ENCODE peak calls at places on chromosome X, in ten cellular contexts. C is B cell, T is upper lobe of right lung, M is heart right ventricle, U is A549, G is upper lobe of left lung, S is Peyer's patch, I is glutamatergic neuron, D is neural crest cell, K is bronchial epithelial cell. L is an unnamed sample.

GRCh38 chrX:15233416-15234015 is 36.4 kb downstream of the ASB9 start:
- DNase-seq in C (no peak), K (peak), I (no peak), S (no peak), T (no peak), M (no peak), D (no peak), U (no peak), G (no peak), L (no peak)

GRCh38 chrX:106177106-106177981 is 9.2 kb downstream of the PWWP3B start:
- DNase-seq in U (no peak), G (no peak), T (peak), S (no peak), C (no peak), K (peak), M (peak), D (peak), I (peak), L (peak)

GRCh38 chrX:130086414-130087207 is 23.7 kb downstream of the ELF4 start:
- DNase-seq in S (peak), M (no peak), G (peak), I (no peak), C (no peak), D (no peak), T (no peak), K (no peak), U (no peak), L (peak)

GRCh38 chrX:63656871-63657580 is 128.0 kb downstream of the ARHGEF9 start:
- DNase-seq in D (no peak), I (no peak), C (no peak), T (no peak), K (peak), U (no peak), M (peak), S (no peak), G (no peak), L (no peak)

GRCh38 chrX:39665830-39666518 is 431.8 kb downstream of the BCOR start:
- DNase-seq in K (no peak), M (no peak), D (no peak), T (no peak), U (peak), S (no peak), G (no peak), C (no peak), I (no peak), L (no peak)

GRCh38 chrX:108020631-108021030 is 24.2 kb upstream of the VSIG1 start:
- DNase-seq in D (no peak), M (no peak), U (peak), G (no peak), K (no peak), T (no peak), C (no peak), S (no peak), I (no peak), L (no peak)

GRCh38 chrX:72029473-72030411 is 102.0 kb downstream of the RTL5 start:
- DNase-seq in D (no peak), K (peak), U (peak), G (no peak), I (no peak), C (no peak), T (no peak), M (no peak), S (peak), L (peak)

GRCh38 chrX:111470681-111471403 is 40.6 kb upstream of the SERTM2 start:
- DNase-seq in T (no peak), M (no peak), I (no peak), D (no peak), K (no peak), S (no peak), G (no peak), C (no peak), U (no peak), L (no peak)

GRCh38 chrX:71098951-71099506 is 3.4 kb downstream of the FOXO4 start:
- DNase-seq in U (no peak), I (no peak), T (no peak), K (no peak), D (no peak), C (no peak), M (no peak), S (no peak), G (no peak), L (no peak)

GRCh38 chrX:154598656-154599055 is 13.7 kb downstream of the CTAG1A start:
- DNase-seq in G (no peak), U (no peak), K (no peak), D (no peak), S (no peak), T (no peak), M (no peak), I (no peak), C (no peak), L (no peak)

GRCh38 chrX:7985568-7985967 is 58.4 kb upstream of the PNPLA4 start:
- DNase-seq in C (no peak), S (no peak), T (no peak), D (no peak), M (no peak), G (no peak), K (peak), U (no peak), I (no peak), L (no peak)

GRCh38 chrX:68932611-68933010 is 103.8 kb downstream of the EFNB1 start:
- DNase-seq in M (no peak), K (no peak), D (no peak), T (no peak), U (no peak), I (no peak), S (no peak), G (no peak), C (no peak), L (no peak)

GRCh38 chrX:10769165-10769564 is 148.8 kb upstream of the MID1 start:
- DNase-seq in G (no peak), M (no peak), U (peak), T (no peak), S (no peak), D (no peak), K (peak), I (no peak), C (no peak), L (no peak)

GRCh38 chrX:79259073-79259689 is 108.0 kb downstream of the ITM2A start:
- DNase-seq in D (no peak), T (no peak), G (no peak), S (peak), U (no peak), I (no peak), K (no peak), C (peak), M (no peak), L (no peak)

GRCh38 chrX:120697053-120697452 is 67.2 kb upstream of the C1GALT1C1 start:
- DNase-seq in M (no peak), G (no peak), I (no peak), S (no peak), U (no peak), T (no peak), K (no peak), C (no peak), D (no peak), L (no peak)

GRCh38 chrX:38805294-38806053 is 4.2 kb downstream of the MID1IP1 start:
- DNase-seq in G (peak), S (peak), D (no peak), K (peak), I (peak), T (peak), C (peak), M (peak), U (peak), L (peak)

GRCh38 chrX:108437789-108438623 is at the start of gene COL4A6:
- DNase-seq in M (peak), S (no peak), D (peak), G (peak), U (peak), K (peak), I (peak), C (no peak), T (peak), L (peak)

GRCh38 chrX:71935542-71935941 is 24.9 kb downstream of the NHSL2 start:
- DNase-seq in U (no peak), K (no peak), S (no peak), C (no peak), D (no peak), I (no peak), M (no peak), G (no peak), T (no peak), L (peak)

GRCh38 chrX:3609800-3610199 is 103.6 kb downstream of the PRKX start:
- DNase-seq in C (no peak), D (no peak), G (no peak), S (no peak), M (no peak), T (no peak), K (peak), I (no peak), U (peak), L (no peak)

GRCh38 chrX:112760697-112761096 is 79.9 kb downstream of the AMOT start:
- DNase-seq in D (no peak), G (no peak), T (no peak), K (no peak), C (no peak), I (no peak), M (no peak), U (no peak), S (no peak), L (no peak)

GRCh38 chrX:107775734-107776511 is at the start of gene TSC22D3:
- DNase-seq in K (peak), U (peak), C (peak), D (peak), M (peak), G (peak), T (peak), I (peak), S (peak), L (peak)

GRCh38 chrX:14779589-14779988 is 93.3 kb downstream of the FANCB start:
- DNase-seq in I (no peak), G (no peak), M (no peak), T (no peak), U (no peak), K (no peak), D (no peak), S (no peak), C (no peak), L (no peak)

GRCh38 chrX:17377047-17377692 is 2.2 kb downstream of the NHS start:
- DNase-seq in I (peak), U (peak), T (peak), S (peak), G (no peak), K (peak), D (peak), C (no peak), M (peak), L (peak)

GRCh38 chrX:2188316-2188715 is 312.5 kb downstream of the DHRSX start:
- DNase-seq in G (no peak), U (no peak), K (no peak), T (no peak), S (no peak), M (no peak), C (no peak), I (no peak), D (no peak), L (no peak)

GRCh38 chrX:72145181-72145580 is 13.5 kb upstream of the RTL5 start:
- DNase-seq in U (no peak), T (no peak), I (no peak), K (no peak), G (no peak), C (no peak), S (no peak), M (no peak), D (no peak), L (peak)

GRCh38 chrX:152136312-152136711 is 2.1 kb downstream of the MAGEA10 start:
- DNase-seq in T (no peak), U (no peak), D (no peak), I (no peak), K (no peak), M (no peak), S (no peak), G (no peak), C (no peak), L (no peak)

GRCh38 chrX:136810493-136810892 is 29.8 kb upstream of the ARHGEF6 start:
- DNase-seq in D (no peak), T (no peak), G (no peak), C (no peak), S (no peak), U (no peak), I (no peak), M (no peak), K (no peak), L (no peak)

GRCh38 chrX:9899640-9900075 is 67.5 kb upstream of the CLDN34 start:
- DNase-seq in T (no peak), K (no peak), G (no peak), D (peak), M (no peak), I (no peak), C (no peak), S (no peak), U (no peak), L (no peak)

GRCh38 chrX:154541896-154542722 is 4.5 kb downstream of the G6PD start:
- DNase-seq in T (peak), U (peak), K (peak), C (peak), M (peak), G (peak), I (no peak), S (peak), D (no peak), L (peak)

GRCh38 chrX:17654116-17654515 is 83.2 kb upstream of the SCML1 start:
- DNase-seq in K (no peak), S (no peak), I (no peak), D (no peak), T (no peak), U (no peak), C (no peak), G (no peak), M (no peak), L (no peak)

GRCh38 chrX:39560285-39560684 is 537.5 kb downstream of the BCOR start:
- DNase-seq in S (no peak), I (no peak), U (no peak), C (no peak), G (no peak), K (no peak), T (no peak), D (no peak), M (no peak), L (no peak)

GRCh38 chrX:11589573-11590110 is 76.1 kb downstream of the ARHGAP6 start:
- DNase-seq in G (no peak), C (no peak), D (no peak), U (no peak), T (no peak), K (no peak), M (no peak), S (no peak), I (no peak), L (no peak)

GRCh38 chrX:41435708-41436107 is 11.4 kb upstream of the NYX start:
- DNase-seq in K (no peak), M (no peak), C (no peak), G (no peak), D (no peak), I (no peak), U (no peak), S (no peak), T (no peak), L (no peak)

GRCh38 chrX:154599531-154599930 is 14.6 kb downstream of the CTAG1A start:
- DNase-seq in C (no peak), D (no peak), M (no peak), U (no peak), T (no peak), K (no peak), I (no peak), G (no peak), S (no peak), L (no peak)

GRCh38 chrX:82648062-82648461 is 860.0 kb upstream of the POU3F4 start:
- DNase-seq in M (no peak), I (no peak), T (no peak), U (peak), K (peak), C (no peak), D (no peak), S (no peak), G (no peak), L (no peak)

GRCh38 chrX:154540897-154541535 is 5.6 kb downstream of the G6PD start:
- DNase-seq in S (no peak), M (no peak), U (peak), I (no peak), G (peak), T (peak), D (no peak), C (no peak), K (peak), L (peak)

GRCh38 chrX:120559799-120560198 is 963 bp downstream of the CUL4B start:
- DNase-seq in M (no peak), G (peak), T (no peak), U (no peak), C (no peak), I (no peak), D (no peak), S (no peak), K (peak), L (no peak)

DNA sequence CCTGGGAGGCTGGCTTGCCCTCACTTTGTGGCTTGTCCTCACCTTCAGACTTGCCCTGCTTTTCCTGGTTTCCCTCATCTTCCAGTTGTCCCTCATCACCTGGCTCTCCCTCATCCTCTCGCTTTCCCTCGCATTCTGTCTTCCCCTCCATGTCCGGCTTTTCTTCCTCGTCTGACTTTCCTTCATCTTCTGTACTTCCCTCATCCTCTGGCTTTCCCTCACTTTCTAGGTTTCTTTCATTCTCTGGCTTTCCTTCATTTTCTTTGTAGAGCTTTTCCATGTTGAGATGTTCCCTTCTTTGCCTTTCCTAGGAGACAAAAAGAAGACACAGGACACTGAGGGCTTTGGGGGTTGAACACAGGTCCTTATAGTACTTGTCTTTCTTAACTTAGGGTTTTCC is 2.3 kb downstream of the TCEAL5 start:
- DNase-seq in T (no peak), D (no peak), U (no peak), M (no peak), C (no peak), I (no peak), G (no peak), S (no peak), K (no peak), L (no peak)
- TF ChIP-seq CTCF in T (no peak), D (no peak), U (no peak), M (no peak), C (no peak), I (no peak), G (no peak), S (no peak), K (no peak), L (no peak)

GRCh38 chrX:84165716-84166115 is 22.3 kb downstream of the RPS6KA6 start:
- DNase-seq in D (no peak), T (no peak), U (no peak), I (no peak), C (no peak), G (no peak), K (no peak), M (no peak), S (no peak), L (no peak)
- TF ChIP-seq CTCF in D (no peak), T (no peak), U (no peak), I (no peak), C (no peak), G (no peak), K (no peak), M (no peak), S (no peak), L (no peak)

DNA sequence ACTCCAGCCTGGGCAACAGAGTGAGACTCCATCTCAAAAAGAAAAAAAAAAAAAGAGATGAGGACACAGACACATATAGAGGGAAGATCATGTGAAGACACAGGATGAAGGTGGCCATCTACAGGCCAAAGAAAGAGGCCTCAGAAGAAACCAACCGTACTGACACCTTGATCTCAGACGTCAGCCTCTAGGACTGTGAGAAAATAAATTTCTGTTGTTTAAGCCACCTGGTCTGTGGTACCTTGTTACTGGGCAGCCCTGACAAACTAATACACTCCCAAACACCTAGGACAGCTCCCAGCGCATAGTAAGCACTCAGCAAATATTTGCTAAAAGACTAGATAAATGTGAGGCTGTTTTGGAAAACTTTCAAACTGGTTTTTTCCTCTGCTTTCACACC is 59.2 kb upstream of the SMIM10 start:
- DNase-seq in U (peak), K (no peak), C (no peak), G (no peak), I (no peak), T (no peak), S (no peak), M (no peak), D (no peak), L (no peak)
- TF ChIP-seq CTCF in U (no peak), K (no peak), C (no peak), G (no peak), I (no peak), T (no peak), S (no peak), M (no peak), D (no peak), L (no peak)

DNA sequence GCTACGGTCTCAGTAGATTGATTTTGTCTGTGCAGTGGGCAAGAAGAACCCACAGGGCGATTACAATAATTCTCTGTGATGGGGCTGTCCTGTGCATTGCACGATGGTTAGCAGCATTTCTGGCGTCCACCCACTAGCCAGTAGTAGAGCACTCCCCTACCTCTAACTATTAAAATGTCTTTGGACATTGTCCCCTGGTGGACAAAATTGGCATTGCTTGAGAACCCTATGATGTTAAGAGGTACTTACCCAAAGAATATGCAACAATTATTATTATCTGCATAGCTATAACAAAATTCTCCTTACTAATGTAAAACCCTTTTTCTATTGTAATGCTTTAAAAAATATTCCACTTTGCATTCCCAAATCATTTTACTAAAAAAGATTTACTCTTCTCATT is 109.5 kb upstream of the VCX3A start:
- DNase-seq in G (no peak), T (no peak), S (no peak), K (no peak), D (no peak), M (no peak), U (peak), C (no peak), I (no peak), L (no peak)
- TF ChIP-seq CTCF in G (no peak), T (no peak), S (peak), K (no peak), D (peak), M (peak), U (no peak), C (no peak), I (peak), L (no peak)

DNA sequence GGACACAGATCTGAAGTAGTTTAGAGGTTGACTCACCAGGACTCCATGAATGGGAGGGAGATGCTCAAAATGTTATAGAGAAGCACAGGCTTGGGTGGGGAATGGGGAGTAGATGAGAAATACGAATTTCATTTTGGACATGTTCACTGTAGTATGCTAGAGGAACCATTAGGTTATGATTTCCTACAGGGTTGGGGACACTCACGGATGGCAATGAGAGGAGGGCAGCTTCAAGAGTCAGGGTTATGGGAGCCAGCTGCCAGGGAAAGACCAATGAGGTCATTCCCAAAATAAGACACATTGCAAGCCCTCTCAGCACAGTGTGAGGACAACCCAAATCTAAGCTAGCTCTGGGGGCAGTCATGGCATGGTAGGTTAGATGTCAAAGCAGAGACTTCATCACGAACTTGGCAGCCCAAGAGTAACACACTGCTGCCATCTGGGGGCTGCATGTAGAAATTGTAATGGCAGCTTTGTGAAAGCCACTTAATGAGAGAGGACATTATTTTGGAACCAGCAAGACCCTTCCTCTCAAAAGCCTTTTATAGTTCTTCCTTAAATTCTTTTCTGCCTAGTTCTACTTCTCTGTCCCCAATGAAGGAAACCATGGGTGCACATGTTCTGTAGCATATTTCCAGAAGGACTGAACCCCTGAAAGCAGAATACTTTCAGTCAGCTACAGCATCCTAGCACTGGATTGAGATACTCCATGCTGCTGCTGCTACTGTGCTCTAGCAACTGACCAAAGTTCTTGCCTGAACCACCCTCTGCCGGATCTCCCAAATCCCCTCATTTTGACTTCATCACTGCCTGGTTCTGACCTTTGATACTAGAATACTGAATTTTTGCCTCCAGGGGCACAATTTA is 16.2 kb upstream of the ZCCHC12 start:
- DNase-seq in K (peak), M (no peak), T (no peak), I (peak), C (peak), U (peak), D (peak), S (peak), G (peak), L (peak)
- TF ChIP-seq CTCF in K (peak), M (peak), T (peak), I (peak), C (peak), U (peak), D (peak), S (peak), G (peak), L (peak)

GRCh38 chrX:31036895-31037294 is 34.9 kb downstream of the FTHL17 start:
- DNase-seq in M (no peak), U (peak), I (peak), G (peak), C (no peak), S (peak), D (peak), T (no peak), K (peak), L (peak)
- TF ChIP-seq CTCF in M (peak), U (peak), I (peak), G (peak), C (peak), S (peak), D (peak), T (peak), K (peak), L (peak)

L was measured in thyroid gland.